ENCODE peak calls at places on chromosomes 13 and 19, in five cellular contexts. One of them, this sample, is unnamed.

GRCh38 chr19:5948697-5949564 is 29.0 kb downstream of the RANBP3 start:
- DNase-seq in neuronal stem cell: no peak
- DNase-seq in IMR-90: no peak
- DNase-seq in H1: no peak
- DNase-seq in H9: no peak
- DNase-seq in this sample: no peak

GRCh38 chr13:39452834-39453233 is 150.2 kb downstream of the LHFPL6 start:
- DNase-seq in neuronal stem cell: no peak
- DNase-seq in IMR-90: no peak
- DNase-seq in H1: no peak
- DNase-seq in H9: no peak
- DNase-seq in this sample: no peak

GRCh38 chr13:42174344-42175162 is 97.4 kb upstream of the AKAP11 start:
- DNase-seq in neuronal stem cell: no peak
- DNase-seq in IMR-90: peak
- DNase-seq in H1: no peak
- DNase-seq in H9: no peak
- DNase-seq in this sample: peak

GRCh38 chr13:54241719-54242118 is 1213.1 kb downstream of the OLFM4 start:
- DNase-seq in neuronal stem cell: no peak
- DNase-seq in IMR-90: no peak
- DNase-seq in H1: no peak
- DNase-seq in H9: no peak
- DNase-seq in this sample: no peak

GRCh38 chr19:45395524-45396388 is 9.1 kb downstream of the PPP1R13L start:
- DNase-seq in neuronal stem cell: no peak
- DNase-seq in IMR-90: no peak
- DNase-seq in H1: peak
- DNase-seq in H9: peak
- DNase-seq in this sample: no peak

GRCh38 chr19:33397536-33398360 is 24.2 kb downstream of the CEBPG start:
- DNase-seq in neuronal stem cell: no peak
- DNase-seq in IMR-90: no peak
- DNase-seq in H1: no peak
- DNase-seq in H9: peak
- DNase-seq in this sample: no peak

GRCh38 chr13:30429721-30430694 is 7.7 kb downstream of the UBE2L5 start:
- DNase-seq in neuronal stem cell: no peak
- DNase-seq in IMR-90: peak
- DNase-seq in H1: no peak
- DNase-seq in H9: no peak
- DNase-seq in this sample: peak

GRCh38 chr13:26423634-26424033 is 133.8 kb upstream of the WASF3 start:
- DNase-seq in neuronal stem cell: no peak
- DNase-seq in IMR-90: peak
- DNase-seq in H1: no peak
- DNase-seq in H9: no peak
- DNase-seq in this sample: peak

GRCh38 chr19:41570639-41571112 is 5.3 kb upstream of the CEACAM21 start:
- DNase-seq in neuronal stem cell: peak
- DNase-seq in IMR-90: peak
- DNase-seq in H1: peak
- DNase-seq in H9: peak
- DNase-seq in this sample: peak

GRCh38 chr19:34244611-34245299 is 9.6 kb upstream of the GARRE1 start:
- DNase-seq in neuronal stem cell: no peak
- DNase-seq in IMR-90: peak
- DNase-seq in H1: no peak
- DNase-seq in H9: no peak
- DNase-seq in this sample: no peak

GRCh38 chr19:791605-792360 is 5.5 kb upstream of the PTBP1 start:
- DNase-seq in neuronal stem cell: no peak
- DNase-seq in IMR-90: no peak
- DNase-seq in H1: no peak
- DNase-seq in H9: peak
- DNase-seq in this sample: no peak

GRCh38 chr19:38057954-38058690 is 151.1 kb downstream of the SIPA1L3 start:
- DNase-seq in neuronal stem cell: no peak
- DNase-seq in IMR-90: no peak
- DNase-seq in H1: no peak
- DNase-seq in H9: no peak
- DNase-seq in this sample: peak

GRCh38 chr19:1168562-1168873 is 5.5 kb downstream of the SBNO2 start:
- DNase-seq in neuronal stem cell: no peak
- DNase-seq in IMR-90: no peak
- DNase-seq in H1: no peak
- DNase-seq in H9: no peak
- DNase-seq in this sample: no peak

GRCh38 chr13:52809310-52809769 is 39.1 kb downstream of the PCDH8 start:
- DNase-seq in neuronal stem cell: peak
- DNase-seq in IMR-90: peak
- DNase-seq in H1: peak
- DNase-seq in H9: peak
- DNase-seq in this sample: peak

GRCh38 chr13:113602291-113602970 is 17.9 kb downstream of the TFDP1 start:
- DNase-seq in neuronal stem cell: no peak
- DNase-seq in IMR-90: no peak
- DNase-seq in H1: no peak
- DNase-seq in H9: no peak
- DNase-seq in this sample: no peak

GRCh38 chr13:75587679-75588078 is 38.1 kb downstream of the UCHL3 start:
- DNase-seq in neuronal stem cell: no peak
- DNase-seq in IMR-90: peak
- DNase-seq in H1: no peak
- DNase-seq in H9: peak
- DNase-seq in this sample: peak

GRCh38 chr13:113889467-113889866 is 25.6 kb upstream of the GAS6 start:
- DNase-seq in neuronal stem cell: no peak
- DNase-seq in IMR-90: no peak
- DNase-seq in H1: no peak
- DNase-seq in H9: no peak
- DNase-seq in this sample: no peak

GRCh38 chr13:54928071-54928470 is 1899.5 kb downstream of the OLFM4 start:
- DNase-seq in neuronal stem cell: no peak
- DNase-seq in IMR-90: no peak
- DNase-seq in H1: no peak
- DNase-seq in H9: no peak
- DNase-seq in this sample: no peak

GRCh38 chr19:43430976-43431375 is 16.3 kb downstream of the TEX101 start:
- DNase-seq in neuronal stem cell: no peak
- DNase-seq in IMR-90: no peak
- DNase-seq in H1: no peak
- DNase-seq in H9: no peak
- DNase-seq in this sample: no peak

GRCh38 chr13:99660101-99660500 is 158.8 kb downstream of the TM9SF2 start:
- DNase-seq in neuronal stem cell: no peak
- DNase-seq in IMR-90: no peak
- DNase-seq in H1: peak
- DNase-seq in H9: no peak
- DNase-seq in this sample: no peak
- H2BK15ac ChIP-seq in neuronal stem cell: no peak
- H2BK15ac ChIP-seq in IMR-90: no peak
- H2BK15ac ChIP-seq in H1: no peak
- H2BK15ac ChIP-seq in H9: no peak
- H2BK15ac ChIP-seq in this sample: no peak

GRCh38 chr19:55504252-55504603 is 16.0 kb downstream of the SSC5D start:
- DNase-seq in neuronal stem cell: no peak
- DNase-seq in IMR-90: no peak
- DNase-seq in H1: no peak
- DNase-seq in H9: no peak
- DNase-seq in this sample: no peak
- H2AFZ ChIP-seq in neuronal stem cell: peak
- H2AFZ ChIP-seq in IMR-90: peak
- H2AFZ ChIP-seq in H1: no peak
- H2AFZ ChIP-seq in H9: no peak
- H2AFZ ChIP-seq in this sample: no peak

GRCh38 chr19:47421244-47421786 is 2.0 kb upstream of the MEIS3 start:
- DNase-seq in neuronal stem cell: no peak
- DNase-seq in IMR-90: no peak
- DNase-seq in H1: no peak
- DNase-seq in H9: no peak
- DNase-seq in this sample: no peak
- H2BK15ac ChIP-seq in neuronal stem cell: peak
- H2BK15ac ChIP-seq in IMR-90: no peak
- H2BK15ac ChIP-seq in H1: no peak
- H2BK15ac ChIP-seq in H9: no peak
- H2BK15ac ChIP-seq in this sample: no peak

GRCh38 chr13:96090240-96091101 is 564 bp downstream of the HS6ST3 start:
- DNase-seq in neuronal stem cell: peak
- DNase-seq in IMR-90: no peak
- DNase-seq in H1: peak
- DNase-seq in H9: peak
- DNase-seq in this sample: no peak

GRCh38 chr13:96091164-96091931 is 1.4 kb downstream of the HS6ST3 start:
- DNase-seq in neuronal stem cell: peak
- DNase-seq in IMR-90: no peak
- DNase-seq in H1: peak
- DNase-seq in H9: peak
- DNase-seq in this sample: no peak

GRCh38 chr13:96091932-96092253 is 2.0 kb downstream of the HS6ST3 start:
- DNase-seq in neuronal stem cell: no peak
- DNase-seq in IMR-90: no peak
- DNase-seq in H1: no peak
- DNase-seq in H9: no peak
- DNase-seq in this sample: no peak

GRCh38 chr13:96089139-96089538 is 768 bp upstream of the HS6ST3 start:
- DNase-seq in neuronal stem cell: no peak
- DNase-seq in IMR-90: no peak
- DNase-seq in H1: no peak
- DNase-seq in H9: no peak
- DNase-seq in this sample: no peak

GRCh38 chr13:96089749-96090239 is at the start of gene HS6ST3:
- DNase-seq in neuronal stem cell: peak
- DNase-seq in IMR-90: no peak
- DNase-seq in H1: no peak
- DNase-seq in H9: peak
- DNase-seq in this sample: peak
- H2AFZ ChIP-seq in neuronal stem cell: peak
- H2AFZ ChIP-seq in IMR-90: peak
- H2AFZ ChIP-seq in H1: peak
- H2AFZ ChIP-seq in H9: no peak
- H2AFZ ChIP-seq in this sample: peak

DNA sequence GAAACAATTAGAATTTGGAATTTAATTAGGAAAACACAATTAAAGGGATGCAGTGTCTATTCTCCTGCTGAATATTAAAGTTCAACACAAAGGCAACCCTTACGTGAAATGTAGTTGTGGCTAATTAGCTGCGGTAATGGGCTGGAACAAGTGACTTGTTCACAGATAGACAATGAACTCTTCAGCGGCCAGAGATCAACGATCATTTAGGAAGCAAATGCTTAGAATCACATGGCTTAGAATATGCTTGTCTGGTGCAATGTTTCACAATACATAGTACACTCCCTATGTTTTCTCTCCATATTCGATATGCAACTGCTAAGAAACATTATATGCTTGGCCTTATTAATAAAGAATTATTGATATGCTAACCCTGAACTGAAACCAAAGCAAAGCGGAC is 25.8 kb upstream of the MTUS2 start:
- DNase-seq in neuronal stem cell: no peak
- DNase-seq in IMR-90: no peak
- DNase-seq in H1: no peak
- DNase-seq in H9: no peak
- DNase-seq in this sample: no peak
- H2BK15ac ChIP-seq in neuronal stem cell: no peak
- H2BK15ac ChIP-seq in IMR-90: no peak
- H2BK15ac ChIP-seq in H1: no peak
- H2BK15ac ChIP-seq in H9: no peak
- H2BK15ac ChIP-seq in this sample: no peak

GRCh38 chr19:21694171-21694906 is 73.0 kb downstream of the ZNF100 start:
- DNase-seq in neuronal stem cell: no peak
- DNase-seq in IMR-90: no peak
- DNase-seq in H1: no peak
- DNase-seq in H9: no peak
- DNase-seq in this sample: no peak

GRCh38 chr19:21688464-21688863 is 78.9 kb downstream of the ZNF100 start:
- DNase-seq in neuronal stem cell: no peak
- DNase-seq in IMR-90: no peak
- DNase-seq in H1: no peak
- DNase-seq in H9: no peak
- DNase-seq in this sample: no peak

GRCh38 chr19:21697171-21697570 is 70.2 kb downstream of the ZNF100 start:
- DNase-seq in neuronal stem cell: no peak
- DNase-seq in IMR-90: no peak
- DNase-seq in H1: no peak
- DNase-seq in H9: no peak
- DNase-seq in this sample: no peak

GRCh38 chr19:21693399-21693798 is 74.0 kb downstream of the ZNF100 start:
- DNase-seq in neuronal stem cell: no peak
- DNase-seq in IMR-90: no peak
- DNase-seq in H1: no peak
- DNase-seq in H9: no peak
- DNase-seq in this sample: no peak

GRCh38 chr19:21691656-21692055 is 75.7 kb downstream of the ZNF100 start:
- DNase-seq in neuronal stem cell: no peak
- DNase-seq in IMR-90: no peak
- DNase-seq in H1: no peak
- DNase-seq in H9: no peak
- DNase-seq in this sample: no peak
- H2AFZ ChIP-seq in neuronal stem cell: no peak
- H2AFZ ChIP-seq in IMR-90: no peak
- H2AFZ ChIP-seq in H1: no peak
- H2AFZ ChIP-seq in H9: no peak
- H2AFZ ChIP-seq in this sample: no peak

DNA sequence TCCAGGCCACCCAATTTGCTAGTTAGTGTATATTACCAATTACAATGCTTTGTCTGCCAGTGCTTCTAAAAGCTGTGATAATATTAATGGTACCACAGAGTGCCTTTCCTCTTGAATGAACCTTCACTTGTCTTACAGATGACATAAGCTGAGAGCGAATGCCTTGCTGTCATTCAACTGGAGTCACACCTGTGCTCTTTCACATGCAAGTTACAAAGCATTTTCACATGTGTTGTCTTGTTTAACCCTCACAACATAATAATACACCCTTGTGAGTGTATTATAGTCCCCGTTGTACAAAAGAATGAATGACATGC is 239.8 kb upstream of the HTR2A start:
- DNase-seq in neuronal stem cell: no peak
- DNase-seq in IMR-90: no peak
- DNase-seq in H1: no peak
- DNase-seq in H9: no peak
- DNase-seq in this sample: no peak
- H2BK15ac ChIP-seq in neuronal stem cell: no peak
- H2BK15ac ChIP-seq in IMR-90: no peak
- H2BK15ac ChIP-seq in H1: no peak
- H2BK15ac ChIP-seq in H9: no peak
- H2BK15ac ChIP-seq in this sample: no peak

GRCh38 chr19:36058481-36059179 is 3.9 kb downstream of the WDR62 start:
- DNase-seq in neuronal stem cell: no peak
- DNase-seq in IMR-90: no peak
- DNase-seq in H1: no peak
- DNase-seq in H9: no peak
- DNase-seq in this sample: no peak
- H2AFZ ChIP-seq in neuronal stem cell: no peak
- H2AFZ ChIP-seq in IMR-90: no peak
- H2AFZ ChIP-seq in H1: no peak
- H2AFZ ChIP-seq in H9: no peak
- H2AFZ ChIP-seq in this sample: no peak

This sample was measured in mesenchymal stem cell.